ENCODE peak calls at places on chromosomes 3 and 15, in eight cellular contexts. X is SK-N-SH, A is hepatocyte, D is astrocyte of the spinal cord, R is cardiac fibroblast, K is thoracic aorta, L is uterus, U is right lobe of liver. G is an unnamed sample.

GRCh38 chr3:47661121-47661752 is 82.6 kb upstream of the CSPG5 start:
- DNase-seq in X (peak), A (peak), D (peak), R (peak), K (no peak), L (peak), U (no peak), G (no peak)

GRCh38 chr3:37824090-37824953 is 37.4 kb upstream of the CTDSPL start:
- DNase-seq in X (no peak), A (no peak), D (no peak), R (no peak), K (no peak), L (no peak), U (no peak), G (no peak)

GRCh38 chr3:112847692-112848091 is 1.0 kb upstream of the CD200R1L start:
- DNase-seq in X (no peak), A (no peak), D (no peak), R (no peak), K (no peak), L (no peak), U (no peak), G (no peak)

GRCh38 chr3:87128006-87128405 is 99.1 kb upstream of the CHMP2B start:
- DNase-seq in X (no peak), A (no peak), D (no peak), R (no peak), K (no peak), L (no peak), U (no peak), G (no peak)

GRCh38 chr3:98855811-98856400 is 45.6 kb downstream of the DCBLD2 start:
- DNase-seq in X (no peak), A (no peak), D (peak), R (peak), K (no peak), L (no peak), U (no peak), G (no peak)

GRCh38 chr15:49495993-49496747 is 73.1 kb downstream of the FGF7 start:
- DNase-seq in X (no peak), A (no peak), D (peak), R (peak), K (no peak), L (no peak), U (no peak), G (no peak)

GRCh38 chr15:80514071-80514780 is 110.0 kb downstream of the ARNT2 start:
- DNase-seq in X (no peak), A (no peak), D (peak), R (peak), K (no peak), L (no peak), U (no peak), G (no peak)

GRCh38 chr3:183824761-183825379 is 507 bp downstream of the MAP6D1 start:
- DNase-seq in X (peak), A (peak), D (no peak), R (no peak), K (no peak), L (no peak), U (no peak), G (no peak)

GRCh38 chr3:51819709-51820406 is 40.8 kb upstream of the IQCF6 start:
- DNase-seq in X (no peak), A (no peak), D (no peak), R (no peak), K (no peak), L (no peak), U (no peak), G (no peak)

GRCh38 chr15:32849769-32850668 is 132.2 kb downstream of the GREM1 start:
- DNase-seq in X (no peak), A (no peak), D (peak), R (peak), K (no peak), L (no peak), U (no peak), G (no peak)

GRCh38 chr3:22392859-22393258 is 641.8 kb upstream of the ZNF385D start:
- DNase-seq in X (no peak), A (no peak), D (no peak), R (no peak), K (no peak), L (no peak), U (no peak), G (no peak)

GRCh38 chr3:72258786-72259185 is 473.8 kb upstream of the PROK2 start:
- DNase-seq in X (no peak), A (no peak), D (no peak), R (no peak), K (no peak), L (no peak), U (no peak), G (no peak)

GRCh38 chr15:58628206-58629057 is 121.1 kb downstream of the ADAM10 start:
- DNase-seq in X (no peak), A (no peak), D (peak), R (peak), K (no peak), L (no peak), U (no peak), G (no peak)

GRCh38 chr3:50164056-50164455 is 8.9 kb downstream of the SEMA3F start:
- DNase-seq in X (no peak), A (peak), D (peak), R (peak), K (peak), L (peak), U (no peak), G (peak)

GRCh38 chr15:17026633-17027032 is 3515.0 kb downstream of the GOLGA6L6 start:
- DNase-seq in X (no peak), A (no peak), D (no peak), R (no peak), K (no peak), L (no peak), U (no peak), G (no peak)

GRCh38 chr3:70067860-70068479 is 68.4 kb downstream of the SAMMSON start:
- DNase-seq in X (no peak), A (no peak), D (peak), R (peak), K (no peak), L (no peak), U (no peak), G (no peak)

GRCh38 chr3:129016366-129016724 is 15.2 kb downstream of the EFCC1 start:
- DNase-seq in X (no peak), A (peak), D (no peak), R (no peak), K (no peak), L (no peak), U (no peak), G (peak)

GRCh38 chr3:152671998-152672649 is 162.8 kb upstream of the P2RY1 start:
- DNase-seq in X (no peak), A (no peak), D (no peak), R (no peak), K (no peak), L (no peak), U (no peak), G (no peak)

GRCh38 chr3:125116311-125117069 is 60.7 kb upstream of the HEG1 start:
- DNase-seq in X (no peak), A (peak), D (peak), R (peak), K (no peak), L (no peak), U (no peak), G (no peak)

GRCh38 chr3:177337548-177338331 is 140.5 kb upstream of the TBL1XR1 start:
- DNase-seq in X (no peak), A (no peak), D (peak), R (peak), K (no peak), L (no peak), U (no peak), G (no peak)

GRCh38 chr15:47746516-47746915 is 29.2 kb downstream of the SEMA6D start:
- DNase-seq in X (no peak), A (no peak), D (no peak), R (no peak), K (no peak), L (no peak), U (no peak), G (no peak)

GRCh38 chr3:24052446-24052845 is 107.4 kb downstream of the NR1D2 start:
- DNase-seq in X (no peak), A (no peak), D (no peak), R (no peak), K (no peak), L (no peak), U (no peak), G (no peak)

GRCh38 chr3:10391391-10391790 is 70.5 kb upstream of the SEC13 start:
- DNase-seq in X (no peak), A (no peak), D (no peak), R (no peak), K (no peak), L (no peak), U (no peak), G (no peak)

GRCh38 chr3:10389341-10389740 is 68.4 kb upstream of the SEC13 start:
- DNase-seq in X (no peak), A (no peak), D (no peak), R (no peak), K (no peak), L (no peak), U (no peak), G (no peak)

GRCh38 chr3:10389995-10390394 is 69.1 kb upstream of the SEC13 start:
- DNase-seq in X (no peak), A (no peak), D (no peak), R (no peak), K (no peak), L (no peak), U (no peak), G (no peak)

GRCh38 chr3:10392244-10392643 is 71.3 kb upstream of the SEC13 start:
- DNase-seq in X (no peak), A (no peak), D (no peak), R (no peak), K (no peak), L (no peak), U (no peak), G (no peak)

GRCh38 chr3:10390641-10391373 is 69.9 kb upstream of the SEC13 start:
- DNase-seq in X (no peak), A (no peak), D (no peak), R (no peak), K (no peak), L (no peak), U (no peak), G (no peak)
- TF ChIP-seq CTCF in X (no peak), A (no peak), D (no peak), R (no peak), K (no peak), L (no peak), U (no peak), G (no peak)

GRCh38 chr3:9553949-9554513 is 409 bp upstream of the LHFPL4 start:
- DNase-seq in X (no peak), A (no peak), D (no peak), R (no peak), K (no peak), L (no peak), U (no peak), G (no peak)
- TF ChIP-seq CTCF in X (no peak), A (no peak), D (no peak), R (no peak), K (no peak), L (no peak), U (no peak), G (no peak)

GRCh38 chr3:145812396-145812795 is 348.6 kb downstream of the PLOD2 start:
- DNase-seq in X (no peak), A (no peak), D (no peak), R (no peak), K (no peak), L (no peak), U (no peak), G (no peak)

GRCh38 chr3:145807990-145808389 is 353.0 kb downstream of the PLOD2 start:
- DNase-seq in X (peak), A (peak), D (peak), R (peak), K (no peak), L (peak), U (peak), G (no peak)
- TF ChIP-seq CTCF in X (no peak), A (peak), D (peak), R (peak), K (no peak), L (no peak), U (peak), G (peak)

GRCh38 chr3:193704431-193704830 is 111.4 kb downstream of the OPA1 start:
- DNase-seq in X (no peak), A (no peak), D (no peak), R (no peak), K (no peak), L (no peak), U (no peak), G (no peak)
- TF ChIP-seq CTCF in X (no peak), A (no peak), D (no peak), R (no peak), K (no peak), L (no peak), U (no peak), G (no peak)